ENCODE peak calls at places on chromosomes 7 and 10, in nine cellular contexts. One of them, this sample, is unnamed.
A peak's percentile ranks its signal among the peaks of the same experiment; 100 is the strongest.

GRCh38 chr10:21524526-21525366 is 736 bp downstream of the SKIDA1 start:
- DNase-seq in Daoy: peak; percentile 39
- DNase-seq in H7: no peak
- DNase-seq in neuronal stem cell: no peak
- DNase-seq in IMR-90: peak; percentile 67
- DNase-seq in stimulated activated CD8-positive, alpha-beta memory T cell treated with anti-CD3 and anti-CD28 coated beads, Interleukin-7, amount 100 ng/mL, for 1 hour: no peak
- DNase-seq in stimulated activated CD4-positive, alpha-beta T cell treated with anti-CD3 and anti-CD28 coated beads, Interleukin-12 subunit alpha, Interleukin-12 subunit beta, amount 100 ng/mL, for 4 hours: no peak
- DNase-seq in renal cortical epithelial cell: no peak
- DNase-seq in GM10248: no peak
- DNase-seq in this sample: no peak

GRCh38 chr7:72343991-72344390 is 68.1 kb downstream of the CALN1 start:
- DNase-seq in IMR-90: no peak
- DNase-seq in H7: peak; percentile 66
- DNase-seq in neuronal stem cell: no peak
- DNase-seq in GM10248: no peak
- DNase-seq in Daoy: no peak
- DNase-seq in stimulated activated CD8-positive, alpha-beta memory T cell treated with anti-CD3 and anti-CD28 coated beads, Interleukin-7, amount 100 ng/mL, for 1 hour: no peak
- DNase-seq in renal cortical epithelial cell: no peak
- DNase-seq in stimulated activated CD4-positive, alpha-beta T cell treated with anti-CD3 and anti-CD28 coated beads, Interleukin-12 subunit alpha, Interleukin-12 subunit beta, amount 100 ng/mL, for 4 hours: no peak
- DNase-seq in this sample: no peak

GRCh38 chr7:79241288-79242055 is 212.0 kb downstream of the MAGI2 start:
- DNase-seq in H7: no peak
- DNase-seq in stimulated activated CD8-positive, alpha-beta memory T cell treated with anti-CD3 and anti-CD28 coated beads, Interleukin-7, amount 100 ng/mL, for 1 hour: no peak
- DNase-seq in Daoy: no peak
- DNase-seq in stimulated activated CD4-positive, alpha-beta T cell treated with anti-CD3 and anti-CD28 coated beads, Interleukin-12 subunit alpha, Interleukin-12 subunit beta, amount 100 ng/mL, for 4 hours: no peak
- DNase-seq in GM10248: no peak
- DNase-seq in neuronal stem cell: no peak
- DNase-seq in renal cortical epithelial cell: peak; percentile 79
- DNase-seq in IMR-90: peak; percentile 82
- DNase-seq in this sample: no peak

GRCh38 chr7:17608114-17608833 is 309.8 kb downstream of the AHR start:
- DNase-seq in GM10248: no peak
- DNase-seq in IMR-90: peak; percentile 50
- DNase-seq in H7: no peak
- DNase-seq in neuronal stem cell: no peak
- DNase-seq in stimulated activated CD4-positive, alpha-beta T cell treated with anti-CD3 and anti-CD28 coated beads, Interleukin-12 subunit alpha, Interleukin-12 subunit beta, amount 100 ng/mL, for 4 hours: no peak
- DNase-seq in Daoy: peak; percentile 28
- DNase-seq in stimulated activated CD8-positive, alpha-beta memory T cell treated with anti-CD3 and anti-CD28 coated beads, Interleukin-7, amount 100 ng/mL, for 1 hour: no peak
- DNase-seq in renal cortical epithelial cell: peak; percentile 75
- DNase-seq in this sample: no peak

GRCh38 chr10:72564596-72564995 is 61.3 kb downstream of the MICU1 start:
- DNase-seq in stimulated activated CD8-positive, alpha-beta memory T cell treated with anti-CD3 and anti-CD28 coated beads, Interleukin-7, amount 100 ng/mL, for 1 hour: no peak
- DNase-seq in Daoy: no peak
- DNase-seq in neuronal stem cell: no peak
- DNase-seq in renal cortical epithelial cell: peak; percentile 12
- DNase-seq in IMR-90: peak; percentile 82
- DNase-seq in stimulated activated CD4-positive, alpha-beta T cell treated with anti-CD3 and anti-CD28 coated beads, Interleukin-12 subunit alpha, Interleukin-12 subunit beta, amount 100 ng/mL, for 4 hours: no peak
- DNase-seq in GM10248: peak; percentile 10
- DNase-seq in H7: no peak
- DNase-seq in this sample: no peak

GRCh38 chr7:36348256-36348655 is 41.4 kb upstream of the ANLN start:
- DNase-seq in GM10248: no peak
- DNase-seq in Daoy: no peak
- DNase-seq in IMR-90: peak; percentile 59
- DNase-seq in neuronal stem cell: no peak
- DNase-seq in stimulated activated CD8-positive, alpha-beta memory T cell treated with anti-CD3 and anti-CD28 coated beads, Interleukin-7, amount 100 ng/mL, for 1 hour: no peak
- DNase-seq in H7: no peak
- DNase-seq in renal cortical epithelial cell: peak; percentile 43
- DNase-seq in stimulated activated CD4-positive, alpha-beta T cell treated with anti-CD3 and anti-CD28 coated beads, Interleukin-12 subunit alpha, Interleukin-12 subunit beta, amount 100 ng/mL, for 4 hours: no peak
- DNase-seq in this sample: no peak

GRCh38 chr7:112069879-112070321 is 136.3 kb downstream of the DOCK4 start:
- DNase-seq in IMR-90: peak; percentile 46
- DNase-seq in neuronal stem cell: no peak
- DNase-seq in Daoy: peak; percentile 53
- DNase-seq in renal cortical epithelial cell: peak; percentile 72
- DNase-seq in stimulated activated CD8-positive, alpha-beta memory T cell treated with anti-CD3 and anti-CD28 coated beads, Interleukin-7, amount 100 ng/mL, for 1 hour: no peak
- DNase-seq in stimulated activated CD4-positive, alpha-beta T cell treated with anti-CD3 and anti-CD28 coated beads, Interleukin-12 subunit alpha, Interleukin-12 subunit beta, amount 100 ng/mL, for 4 hours: no peak
- DNase-seq in GM10248: no peak
- DNase-seq in H7: no peak
- DNase-seq in this sample: no peak

GRCh38 chr7:26143298-26144044 is 8.5 kb upstream of the NFE2L3 start:
- DNase-seq in IMR-90: peak; percentile 42
- DNase-seq in H7: no peak
- DNase-seq in Daoy: peak; percentile 27
- DNase-seq in neuronal stem cell: no peak
- DNase-seq in stimulated activated CD8-positive, alpha-beta memory T cell treated with anti-CD3 and anti-CD28 coated beads, Interleukin-7, amount 100 ng/mL, for 1 hour: no peak
- DNase-seq in renal cortical epithelial cell: peak; percentile 40
- DNase-seq in stimulated activated CD4-positive, alpha-beta T cell treated with anti-CD3 and anti-CD28 coated beads, Interleukin-12 subunit alpha, Interleukin-12 subunit beta, amount 100 ng/mL, for 4 hours: no peak
- DNase-seq in GM10248: no peak
- DNase-seq in this sample: no peak

GRCh38 chr10:101464518-101465085 is 110.6 kb downstream of the BTRC start:
- DNase-seq in IMR-90: no peak
- DNase-seq in renal cortical epithelial cell: no peak
- DNase-seq in neuronal stem cell: no peak
- DNase-seq in GM10248: no peak
- DNase-seq in stimulated activated CD8-positive, alpha-beta memory T cell treated with anti-CD3 and anti-CD28 coated beads, Interleukin-7, amount 100 ng/mL, for 1 hour: no peak
- DNase-seq in stimulated activated CD4-positive, alpha-beta T cell treated with anti-CD3 and anti-CD28 coated beads, Interleukin-12 subunit alpha, Interleukin-12 subunit beta, amount 100 ng/mL, for 4 hours: no peak
- DNase-seq in Daoy: no peak
- DNase-seq in H7: no peak
- DNase-seq in this sample: no peak

GRCh38 chr7:43484678-43485355 is 98.1 kb upstream of the STK17A start:
- DNase-seq in renal cortical epithelial cell: no peak
- DNase-seq in H7: no peak
- DNase-seq in stimulated activated CD4-positive, alpha-beta T cell treated with anti-CD3 and anti-CD28 coated beads, Interleukin-12 subunit alpha, Interleukin-12 subunit beta, amount 100 ng/mL, for 4 hours: no peak
- DNase-seq in GM10248: no peak
- DNase-seq in stimulated activated CD8-positive, alpha-beta memory T cell treated with anti-CD3 and anti-CD28 coated beads, Interleukin-7, amount 100 ng/mL, for 1 hour: no peak
- DNase-seq in neuronal stem cell: no peak
- DNase-seq in IMR-90: no peak
- DNase-seq in Daoy: no peak
- DNase-seq in this sample: no peak

GRCh38 chr7:95798401-95798930 is 26.1 kb downstream of the DYNC1I1 start:
- DNase-seq in stimulated activated CD4-positive, alpha-beta T cell treated with anti-CD3 and anti-CD28 coated beads, Interleukin-12 subunit alpha, Interleukin-12 subunit beta, amount 100 ng/mL, for 4 hours: no peak
- DNase-seq in renal cortical epithelial cell: no peak
- DNase-seq in H7: no peak
- DNase-seq in GM10248: no peak
- DNase-seq in stimulated activated CD8-positive, alpha-beta memory T cell treated with anti-CD3 and anti-CD28 coated beads, Interleukin-7, amount 100 ng/mL, for 1 hour: no peak
- DNase-seq in IMR-90: no peak
- DNase-seq in Daoy: peak; percentile 9
- DNase-seq in neuronal stem cell: no peak
- DNase-seq in this sample: peak; percentile 8

GRCh38 chr7:12827920-12828319 is 140.5 kb downstream of the ARL4A start:
- DNase-seq in IMR-90: peak; percentile 60
- DNase-seq in stimulated activated CD8-positive, alpha-beta memory T cell treated with anti-CD3 and anti-CD28 coated beads, Interleukin-7, amount 100 ng/mL, for 1 hour: no peak
- DNase-seq in neuronal stem cell: no peak
- DNase-seq in Daoy: peak; percentile 6
- DNase-seq in GM10248: no peak
- DNase-seq in renal cortical epithelial cell: no peak
- DNase-seq in stimulated activated CD4-positive, alpha-beta T cell treated with anti-CD3 and anti-CD28 coated beads, Interleukin-12 subunit alpha, Interleukin-12 subunit beta, amount 100 ng/mL, for 4 hours: no peak
- DNase-seq in H7: no peak
- DNase-seq in this sample: no peak

GRCh38 chr10:103748020-103748419 is 107.4 kb downstream of the SH3PXD2A start:
- DNase-seq in IMR-90: no peak
- DNase-seq in neuronal stem cell: no peak
- DNase-seq in stimulated activated CD8-positive, alpha-beta memory T cell treated with anti-CD3 and anti-CD28 coated beads, Interleukin-7, amount 100 ng/mL, for 1 hour: no peak
- DNase-seq in H7: no peak
- DNase-seq in stimulated activated CD4-positive, alpha-beta T cell treated with anti-CD3 and anti-CD28 coated beads, Interleukin-12 subunit alpha, Interleukin-12 subunit beta, amount 100 ng/mL, for 4 hours: no peak
- DNase-seq in renal cortical epithelial cell: peak; percentile 24
- DNase-seq in GM10248: no peak
- DNase-seq in Daoy: no peak
- DNase-seq in this sample: no peak

GRCh38 chr10:61669161-61669755 is 6.5 kb downstream of the CABCOCO1 start:
- DNase-seq in IMR-90: peak; percentile 11
- DNase-seq in stimulated activated CD8-positive, alpha-beta memory T cell treated with anti-CD3 and anti-CD28 coated beads, Interleukin-7, amount 100 ng/mL, for 1 hour: no peak
- DNase-seq in neuronal stem cell: no peak
- DNase-seq in Daoy: no peak
- DNase-seq in H7: no peak
- DNase-seq in stimulated activated CD4-positive, alpha-beta T cell treated with anti-CD3 and anti-CD28 coated beads, Interleukin-12 subunit alpha, Interleukin-12 subunit beta, amount 100 ng/mL, for 4 hours: no peak
- DNase-seq in renal cortical epithelial cell: no peak
- DNase-seq in GM10248: no peak
- DNase-seq in this sample: no peak

GRCh38 chr10:4307784-4308364 is 518.1 kb upstream of the AKR1E2 start:
- DNase-seq in Daoy: no peak
- DNase-seq in neuronal stem cell: no peak
- DNase-seq in IMR-90: no peak
- DNase-seq in stimulated activated CD4-positive, alpha-beta T cell treated with anti-CD3 and anti-CD28 coated beads, Interleukin-12 subunit alpha, Interleukin-12 subunit beta, amount 100 ng/mL, for 4 hours: no peak
- DNase-seq in renal cortical epithelial cell: no peak
- DNase-seq in H7: no peak
- DNase-seq in GM10248: no peak
- DNase-seq in stimulated activated CD8-positive, alpha-beta memory T cell treated with anti-CD3 and anti-CD28 coated beads, Interleukin-7, amount 100 ng/mL, for 1 hour: no peak
- DNase-seq in this sample: no peak

GRCh38 chr7:130361681-130362080 is 17.1 kb downstream of the CPA5 start:
- DNase-seq in IMR-90: no peak
- DNase-seq in H7: no peak
- DNase-seq in renal cortical epithelial cell: no peak
- DNase-seq in stimulated activated CD8-positive, alpha-beta memory T cell treated with anti-CD3 and anti-CD28 coated beads, Interleukin-7, amount 100 ng/mL, for 1 hour: no peak
- DNase-seq in GM10248: no peak
- DNase-seq in Daoy: no peak
- DNase-seq in stimulated activated CD4-positive, alpha-beta T cell treated with anti-CD3 and anti-CD28 coated beads, Interleukin-12 subunit alpha, Interleukin-12 subunit beta, amount 100 ng/mL, for 4 hours: no peak
- DNase-seq in neuronal stem cell: no peak
- DNase-seq in this sample: no peak

GRCh38 chr10:44948713-44949112 is 10.9 kb upstream of the RASSF4 start:
- DNase-seq in renal cortical epithelial cell: no peak
- DNase-seq in stimulated activated CD8-positive, alpha-beta memory T cell treated with anti-CD3 and anti-CD28 coated beads, Interleukin-7, amount 100 ng/mL, for 1 hour: no peak
- DNase-seq in H7: no peak
- DNase-seq in GM10248: no peak
- DNase-seq in Daoy: no peak
- DNase-seq in IMR-90: no peak
- DNase-seq in stimulated activated CD4-positive, alpha-beta T cell treated with anti-CD3 and anti-CD28 coated beads, Interleukin-12 subunit alpha, Interleukin-12 subunit beta, amount 100 ng/mL, for 4 hours: no peak
- DNase-seq in neuronal stem cell: no peak
- DNase-seq in this sample: no peak

GRCh38 chr7:27784399-27785053 is 44.6 kb downstream of the TAX1BP1 start:
- DNase-seq in GM10248: peak; percentile 13
- DNase-seq in Daoy: peak; percentile 79
- DNase-seq in renal cortical epithelial cell: peak; percentile 83
- DNase-seq in IMR-90: peak; percentile 70
- DNase-seq in H7: no peak
- DNase-seq in neuronal stem cell: peak; percentile 14
- DNase-seq in stimulated activated CD4-positive, alpha-beta T cell treated with anti-CD3 and anti-CD28 coated beads, Interleukin-12 subunit alpha, Interleukin-12 subunit beta, amount 100 ng/mL, for 4 hours: no peak
- DNase-seq in stimulated activated CD8-positive, alpha-beta memory T cell treated with anti-CD3 and anti-CD28 coated beads, Interleukin-7, amount 100 ng/mL, for 1 hour: no peak
- DNase-seq in this sample: peak; percentile 40

GRCh38 chr10:33743429-33743857 is 409.0 kb upstream of the NRP1 start:
- DNase-seq in renal cortical epithelial cell: no peak
- DNase-seq in H7: no peak
- DNase-seq in neuronal stem cell: no peak
- DNase-seq in IMR-90: no peak
- DNase-seq in GM10248: no peak
- DNase-seq in stimulated activated CD8-positive, alpha-beta memory T cell treated with anti-CD3 and anti-CD28 coated beads, Interleukin-7, amount 100 ng/mL, for 1 hour: no peak
- DNase-seq in Daoy: no peak
- DNase-seq in stimulated activated CD4-positive, alpha-beta T cell treated with anti-CD3 and anti-CD28 coated beads, Interleukin-12 subunit alpha, Interleukin-12 subunit beta, amount 100 ng/mL, for 4 hours: no peak
- DNase-seq in this sample: peak; percentile 54

GRCh38 chr7:158325530-158326381 is 261.9 kb downstream of the PTPRN2 start:
- DNase-seq in renal cortical epithelial cell: no peak
- DNase-seq in stimulated activated CD8-positive, alpha-beta memory T cell treated with anti-CD3 and anti-CD28 coated beads, Interleukin-7, amount 100 ng/mL, for 1 hour: no peak
- DNase-seq in IMR-90: no peak
- DNase-seq in H7: peak; percentile 96
- DNase-seq in stimulated activated CD4-positive, alpha-beta T cell treated with anti-CD3 and anti-CD28 coated beads, Interleukin-12 subunit alpha, Interleukin-12 subunit beta, amount 100 ng/mL, for 4 hours: no peak
- DNase-seq in GM10248: no peak
- DNase-seq in Daoy: no peak
- DNase-seq in neuronal stem cell: peak; percentile 92
- DNase-seq in this sample: peak; percentile 52

GRCh38 chr7:140384894-140385650 is 13.3 kb downstream of the SLC37A3 start:
- DNase-seq in GM10248: no peak
- DNase-seq in H7: no peak
- DNase-seq in stimulated activated CD8-positive, alpha-beta memory T cell treated with anti-CD3 and anti-CD28 coated beads, Interleukin-7, amount 100 ng/mL, for 1 hour: no peak
- DNase-seq in neuronal stem cell: no peak
- DNase-seq in stimulated activated CD4-positive, alpha-beta T cell treated with anti-CD3 and anti-CD28 coated beads, Interleukin-12 subunit alpha, Interleukin-12 subunit beta, amount 100 ng/mL, for 4 hours: no peak
- DNase-seq in Daoy: no peak
- DNase-seq in renal cortical epithelial cell: no peak
- DNase-seq in IMR-90: peak; percentile 15
- DNase-seq in this sample: no peak

GRCh38 chr7:27205325-27206280 is 5.7 kb upstream of the HOXA13 start:
- DNase-seq in H7: peak; percentile 76
- DNase-seq in renal cortical epithelial cell: no peak
- DNase-seq in neuronal stem cell: no peak
- DNase-seq in stimulated activated CD8-positive, alpha-beta memory T cell treated with anti-CD3 and anti-CD28 coated beads, Interleukin-7, amount 100 ng/mL, for 1 hour: no peak
- DNase-seq in stimulated activated CD4-positive, alpha-beta T cell treated with anti-CD3 and anti-CD28 coated beads, Interleukin-12 subunit alpha, Interleukin-12 subunit beta, amount 100 ng/mL, for 4 hours: no peak
- DNase-seq in Daoy: no peak
- DNase-seq in IMR-90: no peak
- DNase-seq in GM10248: no peak
- DNase-seq in this sample: no peak

GRCh38 chr7:22586806-22587180 is 86.8 kb upstream of the STEAP1B start:
- DNase-seq in stimulated activated CD4-positive, alpha-beta T cell treated with anti-CD3 and anti-CD28 coated beads, Interleukin-12 subunit alpha, Interleukin-12 subunit beta, amount 100 ng/mL, for 4 hours: no peak
- DNase-seq in stimulated activated CD8-positive, alpha-beta memory T cell treated with anti-CD3 and anti-CD28 coated beads, Interleukin-7, amount 100 ng/mL, for 1 hour: no peak
- DNase-seq in neuronal stem cell: no peak
- DNase-seq in renal cortical epithelial cell: peak; percentile 83
- DNase-seq in IMR-90: peak; percentile 66
- DNase-seq in H7: peak; percentile 41
- DNase-seq in Daoy: peak; percentile 80
- DNase-seq in GM10248: no peak
- DNase-seq in this sample: no peak

GRCh38 chr10:78353636-78354035 is 320.0 kb downstream of the RPS24 start:
- DNase-seq in IMR-90: no peak
- DNase-seq in stimulated activated CD4-positive, alpha-beta T cell treated with anti-CD3 and anti-CD28 coated beads, Interleukin-12 subunit alpha, Interleukin-12 subunit beta, amount 100 ng/mL, for 4 hours: no peak
- DNase-seq in H7: no peak
- DNase-seq in Daoy: no peak
- DNase-seq in stimulated activated CD8-positive, alpha-beta memory T cell treated with anti-CD3 and anti-CD28 coated beads, Interleukin-7, amount 100 ng/mL, for 1 hour: no peak
- DNase-seq in neuronal stem cell: no peak
- DNase-seq in GM10248: no peak
- DNase-seq in renal cortical epithelial cell: no peak
- DNase-seq in this sample: no peak

GRCh38 chr10:42367532-42368230 is 270.7 kb downstream of the ZNF33B start:
- DNase-seq in GM10248: peak; percentile 80
- DNase-seq in stimulated activated CD4-positive, alpha-beta T cell treated with anti-CD3 and anti-CD28 coated beads, Interleukin-12 subunit alpha, Interleukin-12 subunit beta, amount 100 ng/mL, for 4 hours: peak; percentile 3
- DNase-seq in H7: no peak
- DNase-seq in IMR-90: peak; percentile 16
- DNase-seq in neuronal stem cell: peak; percentile 20
- DNase-seq in stimulated activated CD8-positive, alpha-beta memory T cell treated with anti-CD3 and anti-CD28 coated beads, Interleukin-7, amount 100 ng/mL, for 1 hour: peak; percentile 3
- DNase-seq in renal cortical epithelial cell: peak; percentile 76
- DNase-seq in Daoy: peak; percentile 92
- DNase-seq in this sample: peak; percentile 89

GRCh38 chr10:124558339-124558685 is 96.7 kb downstream of the LHPP start:
- DNase-seq in neuronal stem cell: no peak
- DNase-seq in IMR-90: no peak
- DNase-seq in Daoy: no peak
- DNase-seq in stimulated activated CD8-positive, alpha-beta memory T cell treated with anti-CD3 and anti-CD28 coated beads, Interleukin-7, amount 100 ng/mL, for 1 hour: no peak
- DNase-seq in stimulated activated CD4-positive, alpha-beta T cell treated with anti-CD3 and anti-CD28 coated beads, Interleukin-12 subunit alpha, Interleukin-12 subunit beta, amount 100 ng/mL, for 4 hours: no peak
- DNase-seq in H7: no peak
- DNase-seq in renal cortical epithelial cell: no peak
- DNase-seq in GM10248: no peak
- DNase-seq in this sample: no peak

GRCh38 chr10:93991596-93992284 is 2.0 kb upstream of the PLCE1 start:
- DNase-seq in stimulated activated CD8-positive, alpha-beta memory T cell treated with anti-CD3 and anti-CD28 coated beads, Interleukin-7, amount 100 ng/mL, for 1 hour: no peak
- DNase-seq in GM10248: no peak
- DNase-seq in renal cortical epithelial cell: peak; percentile 80
- DNase-seq in Daoy: peak; percentile 81
- DNase-seq in neuronal stem cell: peak; percentile 39
- DNase-seq in IMR-90: peak; percentile 73
- DNase-seq in H7: peak; percentile 40
- DNase-seq in stimulated activated CD4-positive, alpha-beta T cell treated with anti-CD3 and anti-CD28 coated beads, Interleukin-12 subunit alpha, Interleukin-12 subunit beta, amount 100 ng/mL, for 4 hours: no peak
- DNase-seq in this sample: no peak

This sample was measured in RPMI8226.